ENCODE peak calls at places on chromosomes 1 and 21, in nine cellular contexts. B, U, E, C, H, S, W, M and F are unnamed samples.

GRCh38 chr1:3308053-3308452 is 146.4 kb upstream of the ARHGEF16 start:
- DNase-seq in M (no peak), S (no peak), U (no peak), E (no peak), B (no peak), W (no peak), C (no peak), H (no peak), F (no peak)

GRCh38 chr1:17957588-17958267 is 149.9 kb upstream of the IGSF21 start:
- DNase-seq in W (no peak), E (no peak), B (no peak), H (no peak), S (no peak), M (no peak), C (no peak), U (no peak), F (no peak)

GRCh38 chr1:202189012-202189790 is 4.4 kb upstream of the LGR6 start:
- DNase-seq in E (peak; percentile 94), S (peak; percentile 69), C (peak; percentile 35), H (peak; percentile 27), W (peak; percentile 77), M (peak; percentile 55), B (no peak), U (peak; percentile 83), F (peak; percentile 71)

GRCh38 chr1:54069792-54070548 is 16.6 kb downstream of the TCEANC2 start:
- DNase-seq in B (no peak), C (peak; percentile 97), U (peak; percentile 59), S (peak; percentile 58), H (no peak), W (no peak), M (no peak), E (no peak), F (peak; percentile 64)

GRCh38 chr21:44006017-44006624 is 6.0 kb upstream of the TRAPPC10 start:
- DNase-seq in H (no peak), M (no peak), S (peak; percentile 89), B (no peak), W (no peak), U (no peak), C (peak; percentile 92), E (no peak), F (no peak)

GRCh38 chr1:34279971-34280370 is 103.3 kb downstream of the C1orf94 start:
- DNase-seq in H (no peak), E (no peak), U (no peak), C (no peak), M (no peak), W (no peak), B (no peak), S (no peak), F (no peak)

GRCh38 chr1:10530756-10531155 is 56.0 kb downstream of the PEX14 start:
- DNase-seq in W (no peak), C (peak; percentile 59), S (no peak), M (no peak), U (no peak), E (no peak), H (no peak), B (no peak), F (no peak)

GRCh38 chr1:202202500-202203168 is 9.0 kb downstream of the LGR6 start:
- DNase-seq in S (no peak), H (no peak), W (no peak), C (no peak), B (no peak), U (peak; percentile 15), M (no peak), E (no peak), F (no peak)

GRCh38 chr1:38213720-38214367 is 167.3 kb upstream of the POU3F1 start:
- DNase-seq in S (peak; percentile 58), W (no peak), U (no peak), C (no peak), M (no peak), E (peak; percentile 39), B (no peak), H (peak; percentile 41), F (no peak)

GRCh38 chr1:197773856-197774255 is 1.4 kb downstream of the DENND1B start:
- DNase-seq in C (no peak), U (no peak), B (no peak), M (no peak), W (no peak), H (no peak), S (no peak), E (no peak), F (no peak)

GRCh38 chr21:34202553-34203332 is 129.4 kb downstream of the MRPS6 start:
- DNase-seq in H (no peak), C (no peak), M (no peak), B (no peak), U (no peak), E (peak; percentile 68), W (no peak), S (no peak), F (peak; percentile 57)

GRCh38 chr1:226497991-226498689 is 50.4 kb upstream of the STUM start:
- DNase-seq in E (no peak), U (peak; percentile 90), C (no peak), B (no peak), S (no peak), H (no peak), W (no peak), M (no peak), F (no peak)

GRCh38 chr1:37174876-37175275 is 140.6 kb upstream of the GRIK3 start:
- DNase-seq in H (no peak), W (no peak), C (no peak), U (no peak), E (no peak), S (no peak), B (no peak), M (no peak), F (no peak)

GRCh38 chr1:229674042-229674441 is 48.0 kb downstream of the URB2 start:
- DNase-seq in H (no peak), U (no peak), M (no peak), C (no peak), W (no peak), E (no peak), S (no peak), B (no peak), F (no peak)

GRCh38 chr1:43439121-43439581 is 14.6 kb downstream of the HYI start:
- DNase-seq in H (no peak), B (no peak), E (no peak), U (no peak), S (no peak), C (no peak), W (no peak), M (no peak), F (no peak)

GRCh38 chr21:40769231-40769630 is 77.7 kb downstream of the DSCAM start:
- DNase-seq in B (no peak), U (no peak), E (no peak), W (no peak), S (no peak), M (no peak), H (no peak), C (no peak), F (no peak)

GRCh38 chr1:1024421-1025415 is 4.8 kb downstream of the AGRN start:
- DNase-seq in W (no peak), B (no peak), H (no peak), C (no peak), M (no peak), U (no peak), S (no peak), E (peak; percentile 48), F (peak; percentile 67)

GRCh38 chr1:64623750-64624445 is 121.0 kb upstream of the RAVER2 start:
- DNase-seq in B (no peak), U (peak; percentile 25), E (no peak), M (peak; percentile 70), C (peak; percentile 3), S (peak; percentile 52), W (peak; percentile 13), H (no peak), F (no peak)

GRCh38 chr21:44649701-44650100 is 3.5 kb downstream of the KRTAP10-11 start:
- DNase-seq in B (no peak), C (no peak), E (no peak), M (no peak), U (no peak), W (no peak), S (no peak), H (no peak), F (no peak)

GRCh38 chr21:29333355-29333746 is 34.6 kb downstream of the BACH1 start:
- DNase-seq in U (no peak), S (no peak), W (no peak), E (no peak), M (no peak), C (no peak), B (no peak), H (no peak), F (no peak)

GRCh38 chr1:7420706-7421105 is 350.4 kb upstream of the VAMP3 start:
- DNase-seq in H (no peak), C (no peak), U (no peak), S (no peak), M (no peak), W (no peak), E (no peak), B (no peak), F (no peak)

GRCh38 chr1:54296666-54297065 is 96.7 kb downstream of the MRPL37 start:
- DNase-seq in U (no peak), B (no peak), M (no peak), H (no peak), C (no peak), S (no peak), E (no peak), W (no peak), F (no peak)

GRCh38 chr1:67169496-67169895 is 3.2 kb downstream of the IL23R start:
- DNase-seq in E (no peak), M (no peak), H (no peak), W (no peak), U (no peak), B (no peak), S (no peak), C (no peak), F (no peak)

GRCh38 chr1:178713270-178713669 is 11.8 kb upstream of the RALGPS2 start:
- DNase-seq in E (no peak), U (no peak), H (no peak), B (no peak), W (no peak), S (peak; percentile 30), M (no peak), C (peak; percentile 32), F (no peak)

GRCh38 chr1:164613176-164613575 is 54.2 kb downstream of the PBX1 start:
- DNase-seq in S (no peak), U (no peak), B (no peak), E (no peak), M (no peak), H (no peak), C (no peak), W (no peak), F (no peak)

GRCh38 chr21:42655797-42656770 is 2.7 kb downstream of the PDE9A start:
- DNase-seq in H (no peak), W (no peak), E (peak; percentile 41), B (no peak), S (no peak), C (no peak), M (no peak), U (no peak), F (no peak)

GRCh38 chr1:16139473-16139962 is 16.4 kb downstream of the EPHA2 start:
- DNase-seq in B (no peak), W (no peak), C (peak; percentile 96), H (no peak), M (peak; percentile 74), E (no peak), S (peak; percentile 99), U (no peak), F (no peak)

GRCh38 chr1:167627865-167628641 is 2.0 kb upstream of the RCSD1 start:
- DNase-seq in B (no peak), M (no peak), S (peak; percentile 19), C (peak; percentile 90), E (no peak), H (no peak), U (no peak), W (peak; percentile 68), F (no peak)